ENCODE peak calls at places on chromosomes 13 and 19, in nine cellular contexts. D is AG20443; W is LHCN-M2; F is IMR-90; M is iris pigment epithelial cell; S is GM23248; G is stimulated activated CD8-positive, alpha-beta memory T cell treated with anti-CD3 and anti-CD28 coated beads, Interleukin-7, amount 100 ng/mL, for 1 hour; Y is stimulated activated CD4-positive, alpha-beta T cell treated with anti-CD3 and anti-CD28 coated beads, Interleukin-15, amount 100 ng/mL, for 1 hour; Q is Daoy. O is an unnamed sample.

GRCh38 chr13:37981932-37982331 is 112.4 kb upstream of the TRPC4 start:
- DNase-seq in D (no peak), W (no peak), F (no peak), M (no peak), S (no peak), G (no peak), Y (no peak), Q (no peak), O (no peak)

GRCh38 chr13:97339019-97339988 is 94.7 kb upstream of the RAP2A start:
- DNase-seq in D (peak), W (peak), F (peak), M (peak), S (peak), G (no peak), Y (no peak), Q (no peak), O (peak)

GRCh38 chr13:100392709-100393630 is 195.6 kb downstream of the GGACT start:
- DNase-seq in D (peak), W (peak), F (peak), M (peak), S (peak), G (peak), Y (peak), Q (peak), O (peak)

GRCh38 chr19:51772977-51773376 is 12.0 kb downstream of the FPR2 start:
- DNase-seq in D (no peak), W (no peak), F (no peak), M (no peak), S (no peak), G (no peak), Y (no peak), Q (peak), O (no peak)

GRCh38 chr19:17332677-17333581 is 1.7 kb downstream of the ANO8 start:
- DNase-seq in D (no peak), W (peak), F (peak), M (peak), S (peak), G (no peak), Y (no peak), Q (peak), O (peak)

GRCh38 chr19:7744199-7744786 is 3.0 kb downstream of the CD209 start:
- DNase-seq in D (no peak), W (no peak), F (no peak), M (no peak), S (no peak), G (no peak), Y (no peak), Q (no peak), O (no peak)

GRCh38 chr19:13984875-13985741 is 21.0 kb downstream of the RFX1 start:
- DNase-seq in D (no peak), W (no peak), F (no peak), M (no peak), S (no peak), G (no peak), Y (no peak), Q (no peak), O (no peak)

GRCh38 chr19:34232566-34233481 is 21.5 kb upstream of the GARRE1 start:
- DNase-seq in D (peak), W (peak), F (peak), M (peak), S (peak), G (no peak), Y (no peak), Q (peak), O (peak)

GRCh38 chr19:46326608-46327007 is 20.3 kb upstream of the PPP5C start:
- DNase-seq in D (no peak), W (no peak), F (no peak), M (no peak), S (no peak), G (no peak), Y (no peak), Q (no peak), O (no peak)

GRCh38 chr13:43573361-43573740 is 213.4 kb downstream of the ENOX1 start:
- DNase-seq in D (no peak), W (peak), F (no peak), M (peak), S (no peak), G (no peak), Y (no peak), Q (no peak), O (no peak)

GRCh38 chr19:51440846-51441409 is 17.3 kb downstream of the SIGLEC8 start:
- DNase-seq in D (no peak), W (no peak), F (no peak), M (no peak), S (peak), G (no peak), Y (no peak), Q (peak), O (no peak)